ENCODE peak calls at places on chromosomes 1 and 21, in four cellular contexts. E is pons; Q is Jurkat, Clone E6-1; L is activated CD8-positive, alpha-beta memory T cell treated with anti-CD3 and anti-CD28 coated beads for 48 hours. U is an unnamed sample.

GRCh38 chr1:1669468-1670440 is 10.9 kb upstream of the CDK11B start:
- DNase-seq in Q (no peak), E (no peak), L (no peak), U (no peak)

GRCh38 chr1:64843675-64844074 is 98.8 kb downstream of the RAVER2 start:
- DNase-seq in E (no peak), L (no peak), Q (no peak), U (no peak)

GRCh38 chr1:56774067-56774609 is 45.1 kb downstream of the FYB2 start:
- DNase-seq in Q (no peak), L (no peak), E (no peak), U (no peak)

GRCh38 chr1:77683142-77683835 is 831 bp upstream of the ZZZ3 start:
- DNase-seq in L (peak; percentile 71), E (peak; percentile 90), Q (peak; percentile 89), U (peak; percentile 69)

GRCh38 chr1:197180252-197180878 is 33.9 kb upstream of the ASPM start:
- DNase-seq in L (no peak), E (peak; percentile 66), Q (no peak), U (peak; percentile 69)

GRCh38 chr1:100347009-100347966 is 5.0 kb upstream of the CDC14A start:
- DNase-seq in L (no peak), E (no peak), Q (no peak), U (no peak)

GRCh38 chr21:41326414-41327080 is 9.9 kb downstream of the FAM3B start:
- DNase-seq in E (no peak), L (no peak), Q (no peak), U (no peak)

GRCh38 chr1:163697137-163697536 is 375.4 kb downstream of the NUF2 start:
- DNase-seq in E (no peak), L (no peak), Q (no peak), U (no peak)

GRCh38 chr1:240242601-240243144 is 151.0 kb downstream of the FMN2 start:
- DNase-seq in L (no peak), E (no peak), Q (no peak), U (peak; percentile 47)

U was measured in bronchial epithelial cell.